ENCODE peak calls at places on chromosomes 7 and 10, in ten cellular contexts. One of them, this sample, is unnamed.

GRCh38 chr10:123621910-123622309 is 44.2 kb upstream of the GPR26 start:
- DNase-seq in type B pancreatic cell: no peak
- DNase-seq in LoVo: no peak
- DNase-seq in astrocyte of the hippocampus: no peak
- DNase-seq in sciatic nerve: no peak
- DNase-seq in H4: no peak
- DNase-seq in activated naive CD4-positive, alpha-beta T cell treated with anti-CD3 and anti-CD28 coated beads for 36 hours: no peak
- DNase-seq in hippocampal formation: no peak
- DNase-seq in MCF 10A: no peak
- DNase-seq in HCEC 1CT: no peak
- DNase-seq in this sample: no peak

GRCh38 chr10:74249865-74250264 is 98.8 kb downstream of the ADK start:
- DNase-seq in type B pancreatic cell: no peak
- DNase-seq in LoVo: no peak
- DNase-seq in astrocyte of the hippocampus: no peak
- DNase-seq in sciatic nerve: no peak
- DNase-seq in H4: no peak
- DNase-seq in activated naive CD4-positive, alpha-beta T cell treated with anti-CD3 and anti-CD28 coated beads for 36 hours: no peak
- DNase-seq in hippocampal formation: no peak
- DNase-seq in MCF 10A: no peak
- DNase-seq in HCEC 1CT: peak; percentile 21
- DNase-seq in this sample: no peak

GRCh38 chr7:128304212-128304611 is 39.5 kb downstream of the RBM28 start:
- DNase-seq in type B pancreatic cell: no peak
- DNase-seq in LoVo: no peak
- DNase-seq in astrocyte of the hippocampus: no peak
- DNase-seq in sciatic nerve: no peak
- DNase-seq in H4: no peak
- DNase-seq in activated naive CD4-positive, alpha-beta T cell treated with anti-CD3 and anti-CD28 coated beads for 36 hours: no peak
- DNase-seq in hippocampal formation: no peak
- DNase-seq in MCF 10A: no peak
- DNase-seq in HCEC 1CT: no peak
- DNase-seq in this sample: no peak

GRCh38 chr7:45080958-45081669 is 7.7 kb downstream of the NACAD start:
- DNase-seq in type B pancreatic cell: no peak
- DNase-seq in LoVo: no peak
- DNase-seq in astrocyte of the hippocampus: no peak
- DNase-seq in sciatic nerve: peak; percentile 44
- DNase-seq in H4: no peak
- DNase-seq in activated naive CD4-positive, alpha-beta T cell treated with anti-CD3 and anti-CD28 coated beads for 36 hours: peak; percentile 3
- DNase-seq in hippocampal formation: no peak
- DNase-seq in MCF 10A: no peak
- DNase-seq in HCEC 1CT: no peak
- DNase-seq in this sample: no peak

GRCh38 chr10:12380999-12381398 is 31.7 kb downstream of the CAMK1D start:
- DNase-seq in type B pancreatic cell: no peak
- DNase-seq in LoVo: no peak
- DNase-seq in astrocyte of the hippocampus: no peak
- DNase-seq in sciatic nerve: no peak
- DNase-seq in H4: no peak
- DNase-seq in activated naive CD4-positive, alpha-beta T cell treated with anti-CD3 and anti-CD28 coated beads for 36 hours: no peak
- DNase-seq in hippocampal formation: no peak
- DNase-seq in MCF 10A: no peak
- DNase-seq in HCEC 1CT: no peak
- DNase-seq in this sample: no peak

GRCh38 chr7:92403760-92404074 is 43.6 kb upstream of the GATAD1 start:
- DNase-seq in type B pancreatic cell: no peak
- DNase-seq in LoVo: no peak
- DNase-seq in astrocyte of the hippocampus: no peak
- DNase-seq in sciatic nerve: no peak
- DNase-seq in H4: no peak
- DNase-seq in activated naive CD4-positive, alpha-beta T cell treated with anti-CD3 and anti-CD28 coated beads for 36 hours: no peak
- DNase-seq in hippocampal formation: no peak
- DNase-seq in MCF 10A: no peak
- DNase-seq in HCEC 1CT: no peak
- DNase-seq in this sample: no peak

GRCh38 chr7:141381794-141382453 is 169.3 kb upstream of the AGK start:
- DNase-seq in type B pancreatic cell: no peak
- DNase-seq in LoVo: no peak
- DNase-seq in astrocyte of the hippocampus: peak; percentile 19
- DNase-seq in sciatic nerve: no peak
- DNase-seq in H4: no peak
- DNase-seq in activated naive CD4-positive, alpha-beta T cell treated with anti-CD3 and anti-CD28 coated beads for 36 hours: no peak
- DNase-seq in hippocampal formation: no peak
- DNase-seq in MCF 10A: peak; percentile 17
- DNase-seq in HCEC 1CT: no peak
- DNase-seq in this sample: no peak

GRCh38 chr10:4474829-4475228 is 351.2 kb upstream of the AKR1E2 start:
- DNase-seq in type B pancreatic cell: no peak
- DNase-seq in LoVo: no peak
- DNase-seq in astrocyte of the hippocampus: no peak
- DNase-seq in sciatic nerve: no peak
- DNase-seq in H4: no peak
- DNase-seq in activated naive CD4-positive, alpha-beta T cell treated with anti-CD3 and anti-CD28 coated beads for 36 hours: peak; percentile 22
- DNase-seq in hippocampal formation: no peak
- DNase-seq in MCF 10A: peak; percentile 2
- DNase-seq in HCEC 1CT: no peak
- DNase-seq in this sample: no peak

GRCh38 chr10:32068569-32068968 is 12.3 kb upstream of the KIF5B start:
- DNase-seq in type B pancreatic cell: no peak
- DNase-seq in LoVo: no peak
- DNase-seq in astrocyte of the hippocampus: no peak
- DNase-seq in sciatic nerve: no peak
- DNase-seq in H4: no peak
- DNase-seq in activated naive CD4-positive, alpha-beta T cell treated with anti-CD3 and anti-CD28 coated beads for 36 hours: no peak
- DNase-seq in hippocampal formation: no peak
- DNase-seq in MCF 10A: no peak
- DNase-seq in HCEC 1CT: no peak
- DNase-seq in this sample: no peak

GRCh38 chr7:39829028-39829427 is 121.0 kb upstream of the CDK13 start:
- DNase-seq in type B pancreatic cell: no peak
- DNase-seq in LoVo: no peak
- DNase-seq in astrocyte of the hippocampus: no peak
- DNase-seq in sciatic nerve: no peak
- DNase-seq in H4: no peak
- DNase-seq in activated naive CD4-positive, alpha-beta T cell treated with anti-CD3 and anti-CD28 coated beads for 36 hours: no peak
- DNase-seq in hippocampal formation: no peak
- DNase-seq in MCF 10A: no peak
- DNase-seq in HCEC 1CT: no peak
- DNase-seq in this sample: no peak

GRCh38 chr10:70505908-70506307 is 27.3 kb downstream of the PALD1 start:
- DNase-seq in type B pancreatic cell: no peak
- DNase-seq in LoVo: no peak
- DNase-seq in astrocyte of the hippocampus: no peak
- DNase-seq in sciatic nerve: no peak
- DNase-seq in H4: no peak
- DNase-seq in activated naive CD4-positive, alpha-beta T cell treated with anti-CD3 and anti-CD28 coated beads for 36 hours: no peak
- DNase-seq in hippocampal formation: no peak
- DNase-seq in MCF 10A: no peak
- DNase-seq in HCEC 1CT: no peak
- DNase-seq in this sample: no peak

GRCh38 chr10:5975641-5976473 is 1.5 kb downstream of the IL15RA start:
- DNase-seq in type B pancreatic cell: no peak
- DNase-seq in LoVo: peak; percentile 48
- DNase-seq in astrocyte of the hippocampus: no peak
- DNase-seq in sciatic nerve: no peak
- DNase-seq in H4: peak; percentile 38
- DNase-seq in activated naive CD4-positive, alpha-beta T cell treated with anti-CD3 and anti-CD28 coated beads for 36 hours: peak; percentile 85
- DNase-seq in hippocampal formation: no peak
- DNase-seq in MCF 10A: peak; percentile 46
- DNase-seq in HCEC 1CT: no peak
- DNase-seq in this sample: peak; percentile 24

GRCh38 chr10:113643183-113643582 is 20.7 kb downstream of the NRAP start:
- DNase-seq in type B pancreatic cell: no peak
- DNase-seq in LoVo: no peak
- DNase-seq in astrocyte of the hippocampus: no peak
- DNase-seq in sciatic nerve: no peak
- DNase-seq in H4: no peak
- DNase-seq in activated naive CD4-positive, alpha-beta T cell treated with anti-CD3 and anti-CD28 coated beads for 36 hours: no peak
- DNase-seq in hippocampal formation: no peak
- DNase-seq in MCF 10A: no peak
- DNase-seq in HCEC 1CT: no peak
- DNase-seq in this sample: no peak

GRCh38 chr10:110221044-110221720 is 13.8 kb downstream of the MXI1 start:
- DNase-seq in type B pancreatic cell: no peak
- DNase-seq in LoVo: no peak
- DNase-seq in astrocyte of the hippocampus: no peak
- DNase-seq in sciatic nerve: no peak
- DNase-seq in H4: no peak
- DNase-seq in activated naive CD4-positive, alpha-beta T cell treated with anti-CD3 and anti-CD28 coated beads for 36 hours: no peak
- DNase-seq in hippocampal formation: no peak
- DNase-seq in MCF 10A: no peak
- DNase-seq in HCEC 1CT: no peak
- DNase-seq in this sample: no peak

GRCh38 chr7:52311886-52312285 is 723.5 kb upstream of the POM121L12 start:
- DNase-seq in type B pancreatic cell: no peak
- DNase-seq in LoVo: no peak
- DNase-seq in astrocyte of the hippocampus: no peak
- DNase-seq in sciatic nerve: no peak
- DNase-seq in H4: no peak
- DNase-seq in activated naive CD4-positive, alpha-beta T cell treated with anti-CD3 and anti-CD28 coated beads for 36 hours: no peak
- DNase-seq in hippocampal formation: no peak
- DNase-seq in MCF 10A: no peak
- DNase-seq in HCEC 1CT: no peak
- DNase-seq in this sample: no peak